ENCODE peak calls at places on chromosomes 1 and 21, in seven cellular contexts. One of them, this sample, is unnamed. For H3K4me1, the result is how much of the 10 kb centered on the place peaks cover.

GRCh38 chr1:243903904-243904303 is 53.9 kb upstream of the AKT3 start:
- DNase-seq in psoas muscle: no peak
- DNase-seq in cardiac muscle cell: peak
- DNase-seq in CD8-positive, alpha-beta T cell: no peak
- DNase-seq in effector memory CD4-positive, alpha-beta T cell: no peak
- DNase-seq in pancreas: no peak
- DNase-seq in transverse colon: no peak
- DNase-seq in this sample: no peak

GRCh38 chr1:149997585-149998262 is 12.8 kb downstream of the OTUD7B start:
- DNase-seq in psoas muscle: no peak
- DNase-seq in cardiac muscle cell: no peak
- DNase-seq in CD8-positive, alpha-beta T cell: no peak
- DNase-seq in effector memory CD4-positive, alpha-beta T cell: no peak
- DNase-seq in pancreas: no peak
- DNase-seq in transverse colon: no peak
- DNase-seq in this sample: no peak

GRCh38 chr1:46171351-46171750 is 3.5 kb upstream of the TSPAN1 start:
- DNase-seq in psoas muscle: peak
- DNase-seq in cardiac muscle cell: no peak
- DNase-seq in CD8-positive, alpha-beta T cell: no peak
- DNase-seq in effector memory CD4-positive, alpha-beta T cell: no peak
- DNase-seq in pancreas: no peak
- DNase-seq in transverse colon: no peak
- DNase-seq in this sample: peak

GRCh38 chr1:19974822-19975416 is 4.5 kb downstream of the PLA2G2A start:
- DNase-seq in psoas muscle: peak
- DNase-seq in cardiac muscle cell: peak
- DNase-seq in CD8-positive, alpha-beta T cell: no peak
- DNase-seq in effector memory CD4-positive, alpha-beta T cell: no peak
- DNase-seq in pancreas: no peak
- DNase-seq in transverse colon: peak
- DNase-seq in this sample: peak

GRCh38 chr1:40267767-40268187 is 9.7 kb downstream of the ZMPSTE24 start:
- DNase-seq in psoas muscle: no peak
- DNase-seq in cardiac muscle cell: peak
- DNase-seq in CD8-positive, alpha-beta T cell: no peak
- DNase-seq in effector memory CD4-positive, alpha-beta T cell: no peak
- DNase-seq in pancreas: no peak
- DNase-seq in transverse colon: no peak
- DNase-seq in this sample: no peak

GRCh38 chr1:160590488-160590887 is 11.2 kb upstream of the CD84 start:
- DNase-seq in psoas muscle: no peak
- DNase-seq in cardiac muscle cell: no peak
- DNase-seq in CD8-positive, alpha-beta T cell: no peak
- DNase-seq in effector memory CD4-positive, alpha-beta T cell: no peak
- DNase-seq in pancreas: no peak
- DNase-seq in transverse colon: no peak
- DNase-seq in this sample: no peak

GRCh38 chr1:228348708-228349467 is 57.7 kb downstream of the TRIM11 start:
- DNase-seq in psoas muscle: peak
- DNase-seq in cardiac muscle cell: no peak
- DNase-seq in CD8-positive, alpha-beta T cell: no peak
- DNase-seq in effector memory CD4-positive, alpha-beta T cell: no peak
- DNase-seq in pancreas: peak
- DNase-seq in transverse colon: no peak
- DNase-seq in this sample: no peak

GRCh38 chr21:27425574-27425973 is 458.7 kb upstream of the ADAMTS5 start:
- DNase-seq in psoas muscle: no peak
- DNase-seq in cardiac muscle cell: peak
- DNase-seq in CD8-positive, alpha-beta T cell: no peak
- DNase-seq in effector memory CD4-positive, alpha-beta T cell: no peak
- DNase-seq in pancreas: no peak
- DNase-seq in transverse colon: no peak
- DNase-seq in this sample: no peak

GRCh38 chr1:210099921-210100320 is 132.7 kb upstream of the SERTAD4 start:
- DNase-seq in psoas muscle: no peak
- DNase-seq in cardiac muscle cell: no peak
- DNase-seq in CD8-positive, alpha-beta T cell: no peak
- DNase-seq in effector memory CD4-positive, alpha-beta T cell: no peak
- DNase-seq in pancreas: no peak
- DNase-seq in transverse colon: no peak
- DNase-seq in this sample: no peak

GRCh38 chr1:95728841-95729240 is 494.8 kb downstream of the RWDD3 start:
- DNase-seq in psoas muscle: no peak
- DNase-seq in cardiac muscle cell: no peak
- DNase-seq in CD8-positive, alpha-beta T cell: no peak
- DNase-seq in effector memory CD4-positive, alpha-beta T cell: no peak
- DNase-seq in pancreas: no peak
- DNase-seq in transverse colon: no peak
- DNase-seq in this sample: no peak
- H3K27ac ChIP-seq in psoas muscle: no peak
- H3K27ac ChIP-seq in cardiac muscle cell: no peak
- H3K27ac ChIP-seq in CD8-positive, alpha-beta T cell: no peak
- H3K27ac ChIP-seq in effector memory CD4-positive, alpha-beta T cell: no peak
- H3K27ac ChIP-seq in pancreas: no peak
- H3K27ac ChIP-seq in transverse colon: no peak
- H3K27ac ChIP-seq in this sample: no peak

GRCh38 chr1:169670836-169671235 is 40.6 kb downstream of the SELL start:
- DNase-seq in psoas muscle: no peak
- DNase-seq in cardiac muscle cell: peak
- DNase-seq in CD8-positive, alpha-beta T cell: no peak
- DNase-seq in effector memory CD4-positive, alpha-beta T cell: no peak
- DNase-seq in pancreas: no peak
- DNase-seq in transverse colon: no peak
- DNase-seq in this sample: no peak
- H3K4me1 ChIP-seq in psoas muscle: under half
- H3K4me1 ChIP-seq in cardiac muscle cell: under half
- H3K4me1 ChIP-seq in CD8-positive, alpha-beta T cell: under half
- H3K4me1 ChIP-seq in effector memory CD4-positive, alpha-beta T cell: under half
- H3K4me1 ChIP-seq in pancreas: under half
- H3K4me1 ChIP-seq in transverse colon: under half
- H3K4me1 ChIP-seq in this sample: under half

GRCh38 chr1:179230721-179231120 is 1.2 kb upstream of the ABL2 start:
- DNase-seq in psoas muscle: no peak
- DNase-seq in cardiac muscle cell: no peak
- DNase-seq in CD8-positive, alpha-beta T cell: no peak
- DNase-seq in effector memory CD4-positive, alpha-beta T cell: no peak
- DNase-seq in pancreas: no peak
- DNase-seq in transverse colon: no peak
- DNase-seq in this sample: peak
- H3K27ac ChIP-seq in psoas muscle: no peak
- H3K27ac ChIP-seq in cardiac muscle cell: no peak
- H3K27ac ChIP-seq in CD8-positive, alpha-beta T cell: no peak
- H3K27ac ChIP-seq in effector memory CD4-positive, alpha-beta T cell: no peak
- H3K27ac ChIP-seq in pancreas: no peak
- H3K27ac ChIP-seq in transverse colon: peak
- H3K27ac ChIP-seq in this sample: no peak

GRCh38 chr1:9317591-9318331 is 25.1 kb downstream of the SPSB1 start:
- DNase-seq in psoas muscle: peak
- DNase-seq in cardiac muscle cell: peak
- DNase-seq in CD8-positive, alpha-beta T cell: no peak
- DNase-seq in effector memory CD4-positive, alpha-beta T cell: no peak
- DNase-seq in pancreas: no peak
- DNase-seq in transverse colon: peak
- DNase-seq in this sample: no peak
- H3K4me1 ChIP-seq in psoas muscle: under half
- H3K4me1 ChIP-seq in cardiac muscle cell: under half
- H3K4me1 ChIP-seq in CD8-positive, alpha-beta T cell: under half
- H3K4me1 ChIP-seq in effector memory CD4-positive, alpha-beta T cell: under half
- H3K4me1 ChIP-seq in pancreas: under half
- H3K4me1 ChIP-seq in transverse colon: half or more
- H3K4me1 ChIP-seq in this sample: under half